ENCODE peak calls at places on chromosomes 6 and 20, in seven cellular contexts. One of them, this sample, is unnamed.
A peak's percentile ranks its signal among the peaks of the same experiment; 100 is the strongest.

GRCh38 chr20:63235399-63235983 is at the start of gene BIRC7:
- DNase-seq in mesendoderm: no peak
- DNase-seq in body of pancreas: no peak
- DNase-seq in suprapubic skin: no peak
- DNase-seq in left ventricle myocardium inferior: no peak
- DNase-seq in adrenal gland: peak; percentile 33
- DNase-seq in prostate gland: no peak
- DNase-seq in this sample: no peak

GRCh38 chr20:59342017-59342957 is 41.9 kb downstream of the EDN3 start:
- DNase-seq in mesendoderm: no peak
- DNase-seq in body of pancreas: no peak
- DNase-seq in suprapubic skin: no peak
- DNase-seq in left ventricle myocardium inferior: no peak
- DNase-seq in adrenal gland: no peak
- DNase-seq in prostate gland: no peak
- DNase-seq in this sample: no peak

GRCh38 chr6:33824461-33825154 is 20.8 kb upstream of the MLN start:
- DNase-seq in mesendoderm: peak; percentile 45
- DNase-seq in body of pancreas: no peak
- DNase-seq in suprapubic skin: no peak
- DNase-seq in left ventricle myocardium inferior: no peak
- DNase-seq in adrenal gland: no peak
- DNase-seq in prostate gland: no peak
- DNase-seq in this sample: no peak

GRCh38 chr6:156589281-156589680 is 187.9 kb upstream of the ARID1B start:
- DNase-seq in mesendoderm: no peak
- DNase-seq in body of pancreas: no peak
- DNase-seq in suprapubic skin: no peak
- DNase-seq in left ventricle myocardium inferior: no peak
- DNase-seq in adrenal gland: no peak
- DNase-seq in prostate gland: no peak
- DNase-seq in this sample: no peak

GRCh38 chr6:170174124-170174770 is 116.6 kb downstream of the DLL1 start:
- DNase-seq in mesendoderm: no peak
- DNase-seq in body of pancreas: peak; percentile 57
- DNase-seq in suprapubic skin: peak; percentile 72
- DNase-seq in left ventricle myocardium inferior: peak; percentile 14
- DNase-seq in adrenal gland: peak; percentile 41
- DNase-seq in prostate gland: peak; percentile 4
- DNase-seq in this sample: peak; percentile 78

GRCh38 chr6:46022110-46022948 is 6.7 kb upstream of the CLIC5 start:
- DNase-seq in mesendoderm: no peak
- DNase-seq in body of pancreas: no peak
- DNase-seq in suprapubic skin: no peak
- DNase-seq in left ventricle myocardium inferior: no peak
- DNase-seq in adrenal gland: no peak
- DNase-seq in prostate gland: no peak
- DNase-seq in this sample: no peak

GRCh38 chr6:10431423-10432164 is 16.7 kb upstream of the TFAP2A start:
- DNase-seq in mesendoderm: peak; percentile 84
- DNase-seq in body of pancreas: no peak
- DNase-seq in suprapubic skin: no peak
- DNase-seq in left ventricle myocardium inferior: no peak
- DNase-seq in adrenal gland: no peak
- DNase-seq in prostate gland: no peak
- DNase-seq in this sample: no peak

GRCh38 chr6:114075300-114075699 is 104.4 kb upstream of the HDAC2 start:
- DNase-seq in mesendoderm: no peak
- DNase-seq in body of pancreas: no peak
- DNase-seq in suprapubic skin: no peak
- DNase-seq in left ventricle myocardium inferior: no peak
- DNase-seq in adrenal gland: no peak
- DNase-seq in prostate gland: no peak
- DNase-seq in this sample: no peak

GRCh38 chr6:150189176-150189575 is 46.3 kb downstream of the PPP1R14C start:
- DNase-seq in mesendoderm: no peak
- DNase-seq in body of pancreas: no peak
- DNase-seq in suprapubic skin: no peak
- DNase-seq in left ventricle myocardium inferior: no peak
- DNase-seq in adrenal gland: no peak
- DNase-seq in prostate gland: no peak
- DNase-seq in this sample: no peak

GRCh38 chr20:38804682-38805501 is 605 bp upstream of the PPP1R16B start:
- DNase-seq in mesendoderm: peak; percentile 89
- DNase-seq in body of pancreas: peak; percentile 10
- DNase-seq in suprapubic skin: no peak
- DNase-seq in left ventricle myocardium inferior: no peak
- DNase-seq in adrenal gland: peak; percentile 22
- DNase-seq in prostate gland: no peak
- DNase-seq in this sample: peak; percentile 91

GRCh38 chr20:33909331-33909921 is 84.3 kb upstream of the RALY start:
- DNase-seq in mesendoderm: peak; percentile 71
- DNase-seq in body of pancreas: no peak
- DNase-seq in suprapubic skin: no peak
- DNase-seq in left ventricle myocardium inferior: no peak
- DNase-seq in adrenal gland: peak; percentile 42
- DNase-seq in prostate gland: no peak
- DNase-seq in this sample: no peak

GRCh38 chr20:4519530-4519929 is 202.2 kb upstream of the PRND start:
- DNase-seq in mesendoderm: peak; percentile 65
- DNase-seq in body of pancreas: no peak
- DNase-seq in suprapubic skin: no peak
- DNase-seq in left ventricle myocardium inferior: no peak
- DNase-seq in adrenal gland: no peak
- DNase-seq in prostate gland: no peak
- DNase-seq in this sample: no peak

GRCh38 chr6:157329829-157330228 is 6.5 kb upstream of the TMEM242 start:
- DNase-seq in mesendoderm: peak; percentile 11
- DNase-seq in body of pancreas: no peak
- DNase-seq in suprapubic skin: no peak
- DNase-seq in left ventricle myocardium inferior: no peak
- DNase-seq in adrenal gland: no peak
- DNase-seq in prostate gland: no peak
- DNase-seq in this sample: no peak

GRCh38 chr6:136429681-136430080 is 120.5 kb downstream of the MAP7 start:
- DNase-seq in mesendoderm: no peak
- DNase-seq in body of pancreas: no peak
- DNase-seq in suprapubic skin: no peak
- DNase-seq in left ventricle myocardium inferior: no peak
- DNase-seq in adrenal gland: no peak
- DNase-seq in prostate gland: no peak
- DNase-seq in this sample: no peak

GRCh38 chr6:44674226-44675155 is 287.0 kb downstream of the CDC5L start:
- DNase-seq in mesendoderm: no peak
- DNase-seq in body of pancreas: no peak
- DNase-seq in suprapubic skin: no peak
- DNase-seq in left ventricle myocardium inferior: no peak
- DNase-seq in adrenal gland: no peak
- DNase-seq in prostate gland: peak; percentile 3
- DNase-seq in this sample: no peak

GRCh38 chr6:71404967-71405278 is 116.3 kb downstream of the OGFRL1 start:
- DNase-seq in mesendoderm: no peak
- DNase-seq in body of pancreas: no peak
- DNase-seq in suprapubic skin: no peak
- DNase-seq in left ventricle myocardium inferior: no peak
- DNase-seq in adrenal gland: no peak
- DNase-seq in prostate gland: no peak
- DNase-seq in this sample: no peak

GRCh38 chr6:71405416-71405815 is 116.8 kb downstream of the OGFRL1 start:
- DNase-seq in mesendoderm: no peak
- DNase-seq in body of pancreas: no peak
- DNase-seq in suprapubic skin: no peak
- DNase-seq in left ventricle myocardium inferior: no peak
- DNase-seq in adrenal gland: no peak
- DNase-seq in prostate gland: no peak
- DNase-seq in this sample: no peak

GRCh38 chr6:71402101-71402500 is 113.5 kb downstream of the OGFRL1 start:
- DNase-seq in mesendoderm: no peak
- DNase-seq in body of pancreas: no peak
- DNase-seq in suprapubic skin: no peak
- DNase-seq in left ventricle myocardium inferior: no peak
- DNase-seq in adrenal gland: no peak
- DNase-seq in prostate gland: no peak
- DNase-seq in this sample: no peak

GRCh38 chr6:71404145-71404966 is 115.7 kb downstream of the OGFRL1 start:
- DNase-seq in mesendoderm: peak; percentile 80
- DNase-seq in body of pancreas: no peak
- DNase-seq in suprapubic skin: no peak
- DNase-seq in left ventricle myocardium inferior: no peak
- DNase-seq in adrenal gland: no peak
- DNase-seq in prostate gland: no peak
- DNase-seq in this sample: no peak

GRCh38 chr6:71403422-71404134 is 115.0 kb downstream of the OGFRL1 start:
- DNase-seq in mesendoderm: peak; percentile 45
- DNase-seq in body of pancreas: no peak
- DNase-seq in suprapubic skin: no peak
- DNase-seq in left ventricle myocardium inferior: no peak
- DNase-seq in adrenal gland: no peak
- DNase-seq in prostate gland: no peak
- DNase-seq in this sample: no peak
- H3K4me3 ChIP-seq in mesendoderm: no peak overlapping the region
- H3K4me3 ChIP-seq in body of pancreas: no peak overlapping the region
- H3K4me3 ChIP-seq in suprapubic skin: no peak overlapping the region
- H3K4me3 ChIP-seq in left ventricle myocardium inferior: peak overlapping the region; percentile 38
- H3K4me3 ChIP-seq in adrenal gland: no peak overlapping the region
- H3K4me3 ChIP-seq in prostate gland: no peak overlapping the region
- H3K4me3 ChIP-seq in this sample: no peak overlapping the region

DNA sequence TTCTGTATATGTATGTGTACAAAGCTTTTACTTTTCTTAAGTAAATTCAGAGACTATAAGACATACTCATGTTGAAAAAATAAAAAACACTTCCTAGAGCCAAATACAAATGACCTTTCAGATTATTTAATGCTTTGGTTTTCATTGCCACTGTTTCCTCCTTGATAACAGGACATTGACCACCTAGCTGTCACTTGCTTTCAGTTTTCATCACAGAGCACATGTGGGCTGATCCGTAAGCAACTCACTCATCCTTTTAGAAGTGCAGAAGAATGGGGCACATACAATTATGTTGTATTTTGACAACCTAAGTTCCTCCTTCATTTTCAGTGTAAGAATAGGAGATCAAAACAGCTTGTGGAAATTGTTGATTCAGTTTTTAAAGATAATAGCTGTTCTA is 6.2 kb downstream of the ZBTB2 start:
- DNase-seq in mesendoderm: no peak
- DNase-seq in body of pancreas: no peak
- DNase-seq in suprapubic skin: no peak
- DNase-seq in left ventricle myocardium inferior: no peak
- DNase-seq in adrenal gland: no peak
- DNase-seq in prostate gland: no peak
- DNase-seq in this sample: no peak
- H3K4me3 ChIP-seq in mesendoderm: no peak overlapping the region
- H3K4me3 ChIP-seq in body of pancreas: no peak overlapping the region
- H3K4me3 ChIP-seq in suprapubic skin: no peak overlapping the region
- H3K4me3 ChIP-seq in left ventricle myocardium inferior: no peak overlapping the region
- H3K4me3 ChIP-seq in adrenal gland: no peak overlapping the region
- H3K4me3 ChIP-seq in prostate gland: no peak overlapping the region
- H3K4me3 ChIP-seq in this sample: no peak overlapping the region

DNA sequence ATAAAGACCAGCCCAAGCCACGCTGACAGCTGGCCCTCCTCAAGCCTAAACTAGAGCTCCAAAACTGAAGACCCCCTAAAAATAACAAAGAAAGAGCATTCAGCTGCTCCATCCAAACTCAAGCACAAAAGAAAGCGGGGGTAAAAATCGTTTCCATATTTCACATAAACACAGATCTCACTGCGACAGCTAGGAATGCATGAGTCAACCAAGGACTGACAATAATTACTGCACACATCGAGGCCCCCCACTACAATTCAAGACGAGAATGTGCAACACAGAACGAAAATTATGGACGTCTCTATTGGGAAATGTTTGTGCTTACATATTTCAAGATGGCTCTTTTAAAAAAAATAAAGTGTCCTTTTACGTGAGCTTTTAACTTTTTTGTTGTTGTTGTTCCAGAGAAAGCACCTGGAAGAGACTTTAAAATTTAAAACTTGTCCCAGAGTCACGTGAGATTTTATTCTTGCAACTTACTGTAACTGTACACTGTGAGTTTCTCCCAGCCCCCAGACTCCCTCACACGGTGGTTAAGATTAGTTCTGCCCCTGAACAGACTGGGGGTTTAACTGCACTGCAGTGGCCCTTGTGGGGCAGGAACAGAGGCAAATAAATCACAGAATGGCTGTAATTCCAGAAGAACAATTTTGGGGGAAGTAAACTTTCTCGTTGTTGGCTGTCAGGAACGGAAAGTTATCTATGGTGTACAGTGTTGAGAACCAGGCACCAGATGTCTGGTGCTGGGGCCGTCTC is 30.9 kb downstream of the CNKSR3 start:
- DNase-seq in mesendoderm: no peak
- DNase-seq in body of pancreas: no peak
- DNase-seq in suprapubic skin: no peak
- DNase-seq in left ventricle myocardium inferior: no peak
- DNase-seq in adrenal gland: no peak
- DNase-seq in prostate gland: no peak
- DNase-seq in this sample: peak; percentile 13
- H3K4me3 ChIP-seq in mesendoderm: no peak overlapping the region
- H3K4me3 ChIP-seq in body of pancreas: no peak overlapping the region
- H3K4me3 ChIP-seq in suprapubic skin: no peak overlapping the region
- H3K4me3 ChIP-seq in left ventricle myocardium inferior: peak overlapping the region; percentile 5
- H3K4me3 ChIP-seq in adrenal gland: no peak overlapping the region
- H3K4me3 ChIP-seq in prostate gland: no peak overlapping the region
- H3K4me3 ChIP-seq in this sample: no peak overlapping the region

GRCh38 chr6:104855507-104855906 is 4.2 kb downstream of the HACE1 start:
- DNase-seq in mesendoderm: no peak
- DNase-seq in body of pancreas: no peak
- DNase-seq in suprapubic skin: no peak
- DNase-seq in left ventricle myocardium inferior: no peak
- DNase-seq in adrenal gland: no peak
- DNase-seq in prostate gland: no peak
- DNase-seq in this sample: no peak

GRCh38 chr6:104862456-104862855 is 2.7 kb upstream of the HACE1 start:
- DNase-seq in mesendoderm: no peak
- DNase-seq in body of pancreas: no peak
- DNase-seq in suprapubic skin: no peak
- DNase-seq in left ventricle myocardium inferior: no peak
- DNase-seq in adrenal gland: no peak
- DNase-seq in prostate gland: no peak
- DNase-seq in this sample: no peak

GRCh38 chr6:104859225-104860146 is at the start of gene HACE1:
- DNase-seq in mesendoderm: peak; percentile 96
- DNase-seq in body of pancreas: peak; percentile 91
- DNase-seq in suprapubic skin: peak; percentile 92
- DNase-seq in left ventricle myocardium inferior: peak; percentile 90
- DNase-seq in adrenal gland: peak; percentile 88
- DNase-seq in prostate gland: peak; percentile 84
- DNase-seq in this sample: peak; percentile 97

GRCh38 chr6:104860221-104860620 is 502 bp upstream of the HACE1 start:
- DNase-seq in mesendoderm: no peak
- DNase-seq in body of pancreas: peak; percentile 7
- DNase-seq in suprapubic skin: no peak
- DNase-seq in left ventricle myocardium inferior: no peak
- DNase-seq in adrenal gland: no peak
- DNase-seq in prostate gland: peak; percentile 12
- DNase-seq in this sample: no peak
- H3K4me3 ChIP-seq in mesendoderm: no peak overlapping the region
- H3K4me3 ChIP-seq in body of pancreas: peak overlapping the region; percentile 99
- H3K4me3 ChIP-seq in suprapubic skin: peak overlapping the region; percentile 98
- H3K4me3 ChIP-seq in left ventricle myocardium inferior: peak overlapping the region; percentile 93
- H3K4me3 ChIP-seq in adrenal gland: no peak overlapping the region
- H3K4me3 ChIP-seq in prostate gland: peak overlapping the region; percentile 69
- H3K4me3 ChIP-seq in this sample: peak overlapping the region; percentile 70

GRCh38 chr6:115551510-115551909 is 509.2 kb downstream of the FRK start:
- DNase-seq in mesendoderm: peak; percentile 2
- DNase-seq in body of pancreas: peak; percentile 38
- DNase-seq in suprapubic skin: no peak
- DNase-seq in left ventricle myocardium inferior: no peak
- DNase-seq in adrenal gland: peak; percentile 18
- DNase-seq in prostate gland: no peak
- DNase-seq in this sample: no peak
- H3K4me3 ChIP-seq in mesendoderm: no peak overlapping the region
- H3K4me3 ChIP-seq in body of pancreas: no peak overlapping the region
- H3K4me3 ChIP-seq in suprapubic skin: no peak overlapping the region
- H3K4me3 ChIP-seq in left ventricle myocardium inferior: no peak overlapping the region
- H3K4me3 ChIP-seq in adrenal gland: no peak overlapping the region
- H3K4me3 ChIP-seq in prostate gland: no peak overlapping the region
- H3K4me3 ChIP-seq in this sample: no peak overlapping the region